ENCODE peak calls at places on chromosomes 2 and 18, in seven cellular contexts. P is neuronal stem cell, L is IMR-90, G is H9, F is H1, V is mesendoderm, E is trophoblast cell. I is an unnamed sample.

GRCh38 chr2:121103969-121104368 is 181.0 kb downstream of the TFCP2L1 start:
- DNase-seq in P (no peak), L (no peak), G (no peak), F (no peak), V (peak), E (no peak), I (no peak)

GRCh38 chr18:32877371-32877770 is 104.5 kb upstream of the KLHL14 start:
- DNase-seq in P (no peak), L (no peak), G (no peak), F (no peak), V (no peak), E (no peak), I (no peak)

GRCh38 chr18:58263055-58263732 is 219.2 kb downstream of the NEDD4L start:
- DNase-seq in P (no peak), L (peak), G (no peak), F (no peak), V (peak), E (peak), I (peak)

GRCh38 chr2:240956935-240957655 is 41.3 kb upstream of the SNED1 start:
- DNase-seq in P (no peak), L (no peak), G (peak), F (no peak), V (no peak), E (no peak), I (no peak)

GRCh38 chr18:3889121-3889520 is 439.1 kb downstream of the TGIF1 start:
- DNase-seq in P (no peak), L (peak), G (no peak), F (no peak), V (no peak), E (no peak), I (no peak)

GRCh38 chr18:59308201-59309014 is 10.0 kb downstream of the CPLX4 start:
- DNase-seq in P (peak), L (peak), G (peak), F (peak), V (peak), E (peak), I (peak)

GRCh38 chr2:50556934-50557575 is 474.9 kb downstream of the NRXN1 start:
- DNase-seq in P (no peak), L (peak), G (no peak), F (no peak), V (peak), E (peak), I (peak)

GRCh38 chr2:179264238-179265081 is at the start of gene SESTD1:
- DNase-seq in P (peak), L (peak), G (peak), F (no peak), V (peak), E (peak), I (peak)

DNA sequence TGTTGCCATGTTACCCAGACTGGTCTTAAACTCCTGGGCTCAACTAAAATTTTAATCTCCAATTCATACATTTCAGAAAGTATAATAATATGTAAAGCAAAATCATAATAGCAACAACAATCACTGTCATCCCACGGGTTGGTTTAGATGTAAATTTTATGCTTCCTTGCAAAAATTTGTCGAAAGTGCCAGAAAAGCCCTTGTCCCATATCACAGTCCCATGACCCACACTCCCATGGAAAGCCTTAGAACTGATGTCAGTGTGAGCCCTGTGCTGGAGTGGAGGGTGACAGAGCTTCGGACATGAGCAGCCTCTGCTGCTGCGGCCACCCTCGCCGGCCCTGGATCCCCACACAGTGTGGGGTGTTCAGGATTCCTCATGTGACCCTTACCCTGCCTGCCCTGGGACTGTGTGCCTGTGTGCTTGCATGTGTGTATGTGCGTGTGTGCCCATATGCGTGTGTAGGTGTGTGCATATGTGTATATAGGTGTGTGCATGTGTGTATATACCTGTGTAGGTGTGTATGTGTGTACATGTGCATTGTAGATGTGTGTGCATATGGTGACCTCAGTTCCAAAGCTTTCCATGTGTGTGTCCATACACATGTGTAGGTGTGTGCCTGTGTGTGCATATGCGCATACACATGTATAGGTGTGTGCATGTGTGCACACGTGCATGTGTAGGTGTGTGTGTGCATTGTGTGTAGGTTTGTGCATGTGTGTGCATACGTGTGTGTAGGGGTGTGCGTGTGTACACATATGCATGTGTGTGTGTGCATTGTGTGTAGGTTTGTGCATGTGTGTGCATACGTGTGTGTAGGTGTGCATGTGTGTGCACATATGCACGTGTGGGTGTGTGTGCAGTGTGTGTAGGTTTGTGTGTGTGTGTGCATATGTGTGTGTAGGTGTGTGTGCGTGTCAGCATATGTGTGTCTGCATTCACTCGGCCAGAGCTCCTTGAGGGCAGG is 65.1 kb downstream of the HPCAL1 start:
- DNase-seq in P (no peak), L (no peak), G (no peak), F (no peak), V (no peak), E (no peak), I (no peak)
- H2BK5ac ChIP-seq in P (no peak), L (no peak), G (no peak), F (peak), V (no peak), E (no peak), I (no peak)

GRCh38 chr18:69408522-69408921 is 7.8 kb downstream of the DOK6 start:
- DNase-seq in P (no peak), L (no peak), G (no peak), F (no peak), V (no peak), E (no peak), I (no peak)
- H2AK5ac ChIP-seq in P (no peak), L (no peak), G (no peak), F (no peak), V (no peak), E (no peak), I (no peak)

GRCh38 chr2:45651415-45652089 is at the start of gene PRKCE:
- DNase-seq in P (no peak), L (no peak), G (peak), F (no peak), V (no peak), E (no peak), I (peak)
- H3K27ac ChIP-seq in P (peak), L (peak), G (no peak), F (no peak), V (no peak), E (peak), I (peak)

DNA sequence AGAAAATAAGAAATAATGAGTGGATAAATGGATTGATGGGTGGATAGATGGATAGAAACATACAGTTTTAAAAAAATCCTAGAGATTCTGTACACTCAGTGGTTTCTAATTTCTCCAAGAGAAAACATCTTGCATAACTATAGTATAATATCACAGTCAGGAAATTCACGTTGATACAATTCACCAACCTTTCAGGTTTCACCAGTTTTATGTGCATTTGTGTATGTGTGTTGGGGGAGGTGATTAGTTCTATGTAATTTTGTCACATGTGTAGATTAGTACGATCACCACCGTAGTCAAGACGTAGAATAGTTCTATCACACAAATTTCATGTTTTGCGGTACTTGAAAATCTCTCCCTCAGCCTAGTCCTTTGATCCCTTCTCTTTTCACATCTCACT is 288.2 kb upstream of the LRATD1 start:
- DNase-seq in P (no peak), L (no peak), G (no peak), F (no peak), V (no peak), E (no peak), I (no peak)
- H2BK5ac ChIP-seq in P (no peak), L (no peak), G (no peak), F (no peak), V (no peak), E (no peak), I (no peak)

GRCh38 chr18:6367208-6367607 is 47.5 kb downstream of the L3MBTL4 start:
- DNase-seq in P (no peak), L (no peak), G (no peak), F (no peak), V (no peak), E (no peak), I (no peak)
- H2AK5ac ChIP-seq in P (no peak), L (no peak), G (no peak), F (no peak), V (no peak), E (no peak), I (no peak)

GRCh38 chr18:23661735-23662308 is 889 bp downstream of the ANKRD29 start:
- DNase-seq in P (no peak), L (no peak), G (no peak), F (no peak), V (no peak), E (no peak), I (peak)
- H3K27ac ChIP-seq in P (no peak), L (no peak), G (no peak), F (no peak), V (no peak), E (no peak), I (no peak)

GRCh38 chr2:232261776-232262175 is 116.8 kb upstream of the ALPP start:
- DNase-seq in P (no peak), L (no peak), G (no peak), F (no peak), V (no peak), E (no peak), I (no peak)
- H2BK5ac ChIP-seq in P (no peak), L (no peak), G (no peak), F (no peak), V (no peak), E (no peak), I (no peak)

GRCh38 chr18:8116346-8117007 is 492.8 kb upstream of the RAB12 start:
- DNase-seq in P (no peak), L (peak), G (no peak), F (no peak), V (peak), E (peak), I (peak)

GRCh38 chr18:8121942-8122480 is 487.2 kb upstream of the RAB12 start:
- DNase-seq in P (no peak), L (peak), G (no peak), F (peak), V (peak), E (peak), I (peak)

GRCh38 chr18:8117008-8117376 is 492.2 kb upstream of the RAB12 start:
- DNase-seq in P (no peak), L (peak), G (no peak), F (no peak), V (no peak), E (no peak), I (peak)

GRCh38 chr18:8124232-8125146 is 484.7 kb upstream of the RAB12 start:
- DNase-seq in P (no peak), L (no peak), G (no peak), F (no peak), V (no peak), E (no peak), I (no peak)

DNA sequence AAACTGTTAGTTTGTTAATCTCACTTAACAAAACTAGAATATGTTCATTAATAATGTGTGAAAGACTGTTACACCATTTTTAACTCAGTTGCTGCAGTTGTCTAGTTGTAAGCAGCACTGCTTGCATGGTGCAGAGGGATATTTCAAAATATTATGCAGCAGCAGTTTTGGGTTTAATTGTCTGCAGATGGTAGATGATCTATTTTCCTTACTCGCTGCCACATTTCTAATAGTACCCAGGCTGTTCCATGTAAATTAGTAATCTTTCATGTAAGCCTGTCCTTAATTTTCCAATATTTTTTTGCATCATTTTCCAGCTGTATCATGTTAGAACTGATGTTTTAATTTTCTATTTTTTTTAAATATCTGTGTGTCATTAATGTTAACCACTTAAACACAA is 488.1 kb upstream of the RAB12 start:
- DNase-seq in P (no peak), L (no peak), G (no peak), F (no peak), V (no peak), E (no peak), I (no peak)
- H2AK5ac ChIP-seq in P (no peak), L (no peak), G (no peak), F (no peak), V (no peak), E (no peak), I (no peak)

I was measured in mesenchymal stem cell.